ENCODE peak calls at places on chromosomes 12 and 14, in six cellular contexts. W is T follicular helper cell, N is AG10803, J is NCI-H1694, S is HT-29, P is cardiac fibroblast. V is an unnamed sample.

GRCh38 chr12:114220311-114220710 is 185.6 kb downstream of the TBX5 start:
- DNase-seq in W (no peak), N (no peak), J (no peak), S (no peak), P (no peak), V (no peak)

GRCh38 chr12:124713041-124713435 is 145.6 kb upstream of the NCOR2 start:
- DNase-seq in W (no peak), N (no peak), J (no peak), S (no peak), P (peak; percentile 47), V (no peak)

GRCh38 chr12:3496964-3497363 is 6.0 kb downstream of the PRMT8 start:
- DNase-seq in W (no peak), N (no peak), J (peak; percentile 49), S (peak; percentile 69), P (no peak), V (no peak)

GRCh38 chr12:93237235-93237915 is 140.3 kb upstream of the NUDT4 start:
- DNase-seq in W (no peak), N (peak; percentile 59), J (no peak), S (no peak), P (peak; percentile 87), V (no peak)

GRCh38 chr12:39319180-39319579 is 123.7 kb downstream of the KIF21A start:
- DNase-seq in W (no peak), N (no peak), J (no peak), S (no peak), P (no peak), V (no peak)

GRCh38 chr14:53646925-53647324 is 309.7 kb downstream of the BMP4 start:
- DNase-seq in W (no peak), N (no peak), J (no peak), S (no peak), P (no peak), V (no peak)

GRCh38 chr12:56206373-56207166 is 15.2 kb downstream of the RNF41 start:
- DNase-seq in W (peak; percentile 8), N (peak; percentile 52), J (no peak), S (peak; percentile 70), P (peak; percentile 76), V (peak; percentile 25)

GRCh38 chr14:106872619-106873446 is 1346.5 kb downstream of the TMEM121 start:
- DNase-seq in W (peak; percentile 73), N (no peak), J (peak; percentile 68), S (peak; percentile 89), P (peak; percentile 68), V (no peak)

GRCh38 chr14:70514168-70515069 is 20.4 kb downstream of the ADAM20 start:
- DNase-seq in W (no peak), N (no peak), J (no peak), S (no peak), P (no peak), V (no peak)

GRCh38 chr12:19432309-19433170 is 6.8 kb upstream of the AEBP2 start:
- DNase-seq in W (no peak), N (no peak), J (no peak), S (no peak), P (no peak), V (no peak)

GRCh38 chr12:125292700-125293099 is 227.5 kb downstream of the AACS start:
- DNase-seq in W (no peak), N (no peak), J (no peak), S (no peak), P (no peak), V (no peak)

GRCh38 chr14:28761438-28762289 is 4.9 kb upstream of the FOXG1 start:
- DNase-seq in W (no peak), N (no peak), J (no peak), S (no peak), P (no peak), V (no peak)

GRCh38 chr12:57190037-57190436 is 26.6 kb upstream of the NXPH4 start:
- DNase-seq in W (no peak), N (peak; percentile 37), J (peak; percentile 15), S (no peak), P (peak; percentile 27), V (no peak)

GRCh38 chr12:67442347-67442841 is 173.2 kb downstream of the CAND1 start:
- DNase-seq in W (no peak), N (no peak), J (peak; percentile 28), S (peak; percentile 55), P (no peak), V (peak; percentile 35)

GRCh38 chr14:68945585-68946289 is 33.4 kb downstream of the ACTN1 start:
- DNase-seq in W (no peak), N (no peak), J (no peak), S (peak; percentile 13), P (no peak), V (no peak)

GRCh38 chr14:55411426-55412389 is at the start of gene ATG14:
- DNase-seq in W (peak; percentile 61), N (peak; percentile 77), J (peak; percentile 68), S (peak; percentile 54), P (peak; percentile 82), V (peak; percentile 79)

GRCh38 chr12:25950329-25951115 is 8.0 kb upstream of the RASSF8 start:
- DNase-seq in W (no peak), N (no peak), J (no peak), S (no peak), P (peak; percentile 67), V (no peak)

GRCh38 chr14:73457050-73457934 is 1.1 kb downstream of the NUMB start:
- DNase-seq in W (no peak), N (peak; percentile 33), J (no peak), S (peak; percentile 47), P (peak; percentile 46), V (no peak)

GRCh38 chr14:39376671-39377403 is 55.4 kb downstream of the FBXO33 start:
- DNase-seq in W (no peak), N (peak; percentile 25), J (no peak), S (peak; percentile 5), P (peak; percentile 56), V (no peak)

GRCh38 chr12:124394462-124395128 is 99.7 kb downstream of the RFLNA start:
- DNase-seq in W (no peak), N (peak; percentile 66), J (no peak), S (no peak), P (no peak), V (no peak)

GRCh38 chr12:53695148-53696138 is 19.6 kb upstream of the ATP5MC2 start:
- DNase-seq in W (no peak), N (peak; percentile 66), J (no peak), S (no peak), P (peak; percentile 77), V (peak; percentile 28)

GRCh38 chr12:106879612-106880011 is 76.1 kb upstream of the TMEM263 start:
- DNase-seq in W (no peak), N (no peak), J (no peak), S (no peak), P (no peak), V (no peak)

GRCh38 chr14:105855893-105856675 is 329.7 kb downstream of the TMEM121 start:
- DNase-seq in W (no peak), N (no peak), J (no peak), S (no peak), P (no peak), V (no peak)

GRCh38 chr14:76348898-76349297 is 27.0 kb upstream of the ESRRB start:
- DNase-seq in W (no peak), N (peak; percentile 69), J (no peak), S (no peak), P (peak; percentile 59), V (no peak)

GRCh38 chr12:132270969-132271754 is 58.2 kb downstream of the GALNT9 start:
- DNase-seq in W (no peak), N (no peak), J (no peak), S (no peak), P (no peak), V (no peak)

GRCh38 chr12:89236748-89237428 is 115.4 kb downstream of the DUSP6 start:
- DNase-seq in W (no peak), N (peak; percentile 53), J (no peak), S (peak; percentile 92), P (peak; percentile 83), V (no peak)

GRCh38 chr12:127711108-127711507 is 555.9 kb upstream of the TMEM132C start:
- DNase-seq in W (no peak), N (no peak), J (no peak), S (no peak), P (no peak), V (no peak)

GRCh38 chr14:68526420-68527105 is 266.3 kb downstream of the ZFP36L1 start:
- DNase-seq in W (no peak), N (no peak), J (no peak), S (no peak), P (peak; percentile 58), V (no peak)

GRCh38 chr12:106195638-106196037 is 52.2 kb downstream of the CKAP4 start:
- DNase-seq in W (no peak), N (peak; percentile 98), J (no peak), S (no peak), P (peak; percentile 62), V (no peak)

V was measured in NCI-H2227 treated with DMSO at 0.1 percent for 48 hours.